ENCODE peak calls at places on chromosome X, in ten cellular contexts. O, H, I, S, Q, J, U, E, X and M are unnamed samples.

GRCh38 chrX:119673336-119673735 is 19.6 kb downstream of the SEPTIN6 start:
- DNase-seq in O (no peak), H (no peak), I (no peak), S (no peak), Q (no peak), J (no peak), U (no peak), E (no peak), X (no peak), M (no peak)

GRCh38 chrX:94454159-94454558 is 780.2 kb downstream of the FAM133A start:
- DNase-seq in O (no peak), H (no peak), I (no peak), S (no peak), Q (no peak), J (no peak), U (no peak), E (no peak), X (no peak), M (no peak)

GRCh38 chrX:27555514-27555913 is 34.6 kb upstream of the DCAF8L2 start:
- DNase-seq in O (peak), H (peak), I (peak), S (no peak), Q (no peak), J (peak), U (peak), E (no peak), X (no peak), M (no peak)

GRCh38 chrX:137930562-137930961 is 364.6 kb downstream of the ZIC3 start:
- DNase-seq in O (no peak), H (no peak), I (no peak), S (no peak), Q (no peak), J (no peak), U (no peak), E (no peak), X (no peak), M (no peak)

GRCh38 chrX:65690057-65690855 is 22.8 kb downstream of the MSN start:
- DNase-seq in O (peak), H (peak), I (no peak), S (no peak), Q (no peak), J (no peak), U (no peak), E (no peak), X (peak), M (no peak)

GRCh38 chrX:118022803-118023202 is 93.8 kb downstream of the KLHL13 start:
- DNase-seq in O (no peak), H (no peak), I (no peak), S (no peak), Q (no peak), J (no peak), U (no peak), E (no peak), X (no peak), M (no peak)

GRCh38 chrX:15150578-15150977 is 119.3 kb downstream of the ASB9 start:
- DNase-seq in O (no peak), H (no peak), I (no peak), S (no peak), Q (no peak), J (no peak), U (no peak), E (no peak), X (no peak), M (no peak)

GRCh38 chrX:22340022-22340616 is 67.4 kb downstream of the CBLL2 start:
- DNase-seq in O (no peak), H (no peak), I (no peak), S (no peak), Q (no peak), J (no peak), U (no peak), E (no peak), X (no peak), M (no peak)

GRCh38 chrX:8688776-8689175 is 43.2 kb downstream of the ANOS1 start:
- DNase-seq in O (no peak), H (no peak), I (no peak), S (no peak), Q (no peak), J (no peak), U (no peak), E (no peak), X (no peak), M (no peak)

GRCh38 chrX:56248492-56248891 is 16.3 kb downstream of the KLF8 start:
- DNase-seq in O (peak), H (peak), I (peak), S (peak), Q (peak), J (peak), U (peak), E (no peak), X (peak), M (peak)

GRCh38 chrX:149371984-149372383 is 133.1 kb downstream of the IDS start:
- DNase-seq in O (no peak), H (no peak), I (no peak), S (no peak), Q (no peak), J (no peak), U (no peak), E (no peak), X (no peak), M (no peak)

GRCh38 chrX:119734897-119735339 is 23.5 kb upstream of the SOWAHD start:
- DNase-seq in O (no peak), H (peak), I (no peak), S (peak), Q (no peak), J (no peak), U (no peak), E (no peak), X (peak), M (no peak)

GRCh38 chrX:103061486-103061885 is 2.5 kb downstream of the BEX1 start:
- DNase-seq in O (no peak), H (no peak), I (no peak), S (no peak), Q (no peak), J (no peak), U (no peak), E (no peak), X (no peak), M (no peak)

GRCh38 chrX:21770631-21771321 is 12.9 kb upstream of the SMPX start:
- DNase-seq in O (no peak), H (no peak), I (no peak), S (no peak), Q (no peak), J (no peak), U (no peak), E (no peak), X (no peak), M (no peak)

GRCh38 chrX:134669378-134670098 is 11.3 kb upstream of the PLAC1 start:
- DNase-seq in O (peak), H (peak), I (no peak), S (peak), Q (no peak), J (peak), U (no peak), E (no peak), X (no peak), M (no peak)

GRCh38 chrX:136735604-136736003 is 45.1 kb downstream of the ARHGEF6 start:
- DNase-seq in O (no peak), H (no peak), I (no peak), S (no peak), Q (no peak), J (no peak), U (no peak), E (no peak), X (no peak), M (no peak)

GRCh38 chrX:94977986-94978385 is 1304.0 kb downstream of the FAM133A start:
- DNase-seq in O (no peak), H (no peak), I (no peak), S (no peak), Q (no peak), J (no peak), U (no peak), E (no peak), X (no peak), M (no peak)

GRCh38 chrX:139932077-139932900 is 564 bp downstream of the ATP11C start:
- DNase-seq in O (peak), H (peak), I (peak), S (peak), Q (no peak), J (peak), U (peak), E (peak), X (no peak), M (peak)

GRCh38 chrX:3713225-3713936 is at the start of gene PRKX:
- DNase-seq in O (peak), H (peak), I (peak), S (peak), Q (peak), J (peak), U (peak), E (peak), X (no peak), M (peak)

GRCh38 chrX:147900349-147900748 is 11.4 kb upstream of the FMR1 start:
- DNase-seq in O (no peak), H (no peak), I (no peak), S (no peak), Q (no peak), J (no peak), U (no peak), E (no peak), X (no peak), M (no peak)

GRCh38 chrX:10071451-10072163 is 85.2 kb upstream of the CLCN4 start:
- DNase-seq in O (no peak), H (peak), I (no peak), S (no peak), Q (no peak), J (no peak), U (no peak), E (no peak), X (no peak), M (no peak)

GRCh38 chrX:46953597-46953996 is 41.4 kb downstream of the JADE3 start:
- DNase-seq in O (no peak), H (peak), I (no peak), S (no peak), Q (no peak), J (no peak), U (no peak), E (no peak), X (no peak), M (no peak)

GRCh38 chrX:3142259-3143042 is 101.2 kb downstream of the ARSF start:
- DNase-seq in O (no peak), H (no peak), I (no peak), S (no peak), Q (no peak), J (no peak), U (no peak), E (no peak), X (no peak), M (no peak)

GRCh38 chrX:118228041-118228440 is 111.4 kb upstream of the KLHL13 start:
- DNase-seq in O (peak), H (no peak), I (no peak), S (no peak), Q (no peak), J (no peak), U (no peak), E (no peak), X (no peak), M (no peak)

GRCh38 chrX:47862680-47863079 is 26.0 kb downstream of the ZNF81 start:
- DNase-seq in O (no peak), H (no peak), I (no peak), S (no peak), Q (no peak), J (no peak), U (no peak), E (no peak), X (no peak), M (no peak)

GRCh38 chrX:52363247-52363883 is 5.5 kb upstream of the XAGE2 start:
- DNase-seq in O (peak), H (peak), I (no peak), S (no peak), Q (no peak), J (no peak), U (no peak), E (no peak), X (no peak), M (no peak)

GRCh38 chrX:114344756-114345155 is 239.1 kb upstream of the HTR2C start:
- DNase-seq in O (peak), H (peak), I (peak), S (no peak), Q (no peak), J (peak), U (peak), E (no peak), X (no peak), M (no peak)

GRCh38 chrX:150903110-150903508 is 4.6 kb upstream of the CD99L2 start:
- DNase-seq in O (no peak), H (no peak), I (no peak), S (no peak), Q (no peak), J (no peak), U (no peak), E (no peak), X (no peak), M (no peak)

GRCh38 chrX:42531431-42531830 is 246.5 kb downstream of the PPP1R2C start:
- DNase-seq in O (no peak), H (no peak), I (no peak), S (no peak), Q (no peak), J (no peak), U (no peak), E (no peak), X (no peak), M (no peak)

GRCh38 chrX:41785685-41786084 is 61.7 kb downstream of the GPR82 start:
- DNase-seq in O (peak), H (peak), I (no peak), S (no peak), Q (no peak), J (peak), U (no peak), E (no peak), X (no peak), M (no peak)

GRCh38 chrX:17374619-17375360 is at the start of gene NHS:
- DNase-seq in O (peak), H (peak), I (no peak), S (peak), Q (no peak), J (peak), U (peak), E (peak), X (peak), M (peak)

GRCh38 chrX:17377047-17377692 is 2.2 kb downstream of the NHS start:
- DNase-seq in O (peak), H (peak), I (no peak), S (peak), Q (no peak), J (peak), U (peak), E (peak), X (no peak), M (peak)

GRCh38 chrX:17375631-17376380 is 806 bp downstream of the NHS start:
- DNase-seq in O (peak), H (peak), I (no peak), S (peak), Q (no peak), J (no peak), U (peak), E (peak), X (no peak), M (no peak)

GRCh38 chrX:17376381-17377046 is 1.5 kb downstream of the NHS start:
- DNase-seq in O (no peak), H (no peak), I (no peak), S (no peak), Q (no peak), J (no peak), U (peak), E (no peak), X (no peak), M (no peak)

DNA sequence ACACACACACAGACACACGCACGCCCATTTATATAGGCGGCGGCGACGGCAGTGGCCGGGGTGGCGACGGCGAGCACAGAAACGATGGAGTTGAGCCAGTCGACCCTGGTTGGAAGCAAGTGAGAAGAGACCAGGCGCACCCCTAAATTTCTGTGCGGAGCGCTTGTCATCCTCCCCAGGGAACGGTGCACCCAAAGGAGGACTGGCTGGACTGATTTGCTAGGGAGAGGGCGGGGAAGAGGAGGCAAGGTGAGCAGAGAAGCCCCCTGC is 296 bp downstream of the NHS start:
- DNase-seq in O (no peak), H (no peak), I (peak), S (no peak), Q (no peak), J (no peak), U (no peak), E (no peak), X (no peak), M (no peak)
- TF ChIP-seq CTCF in O (no peak), H (no peak), I (no peak), S (no peak), Q (no peak), J (no peak), U (no peak), E (no peak), X (no peak), M (no peak)

DNA sequence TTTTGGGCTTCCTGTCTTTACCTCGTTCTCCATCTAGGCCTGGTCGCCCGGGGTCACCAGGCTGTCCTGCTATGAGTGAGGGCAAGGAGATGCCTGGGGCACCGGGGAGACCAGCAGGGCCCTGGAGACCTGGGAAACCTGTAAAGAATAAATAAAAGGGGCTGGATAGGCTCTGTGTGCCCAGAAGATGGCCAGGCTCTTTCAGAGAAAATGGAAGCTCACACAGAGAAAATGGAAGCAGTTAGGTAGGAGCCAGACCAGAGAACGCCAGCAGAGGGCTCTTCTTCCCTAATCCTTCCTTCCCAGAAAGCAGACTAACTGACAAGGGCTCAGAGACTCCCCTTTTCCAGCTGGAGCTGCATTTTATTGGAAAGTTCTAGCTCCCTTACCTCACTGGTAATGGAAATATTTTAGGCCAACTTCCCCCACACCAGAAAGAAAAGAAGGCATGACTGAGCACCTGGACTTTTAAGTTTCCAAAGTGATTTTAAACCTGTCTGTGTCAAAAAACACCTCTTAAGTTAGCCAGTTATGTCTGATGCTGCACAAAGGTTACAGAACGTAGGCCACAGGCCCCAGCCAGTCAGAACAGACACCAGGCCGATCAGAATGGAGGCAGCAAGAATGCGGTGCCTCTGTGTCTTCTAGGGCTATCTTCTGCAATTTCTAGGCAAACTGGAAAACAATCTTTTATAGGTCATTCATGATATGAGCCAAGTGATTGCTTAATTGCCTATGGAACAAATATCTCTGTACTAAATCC is 74.0 kb downstream of the ATG4A start:
- DNase-seq in O (peak), H (peak), I (no peak), S (no peak), Q (no peak), J (peak), U (peak), E (no peak), X (no peak), M (no peak)
- TF ChIP-seq CTCF in O (peak), H (peak), I (no peak), S (peak), Q (no peak), J (no peak), U (peak), E (peak), X (peak), M (no peak)

GRCh38 chrX:12441376-12442128 is 303.3 kb downstream of the FRMPD4 start:
- DNase-seq in O (peak), H (peak), I (no peak), S (no peak), Q (no peak), J (peak), U (no peak), E (no peak), X (no peak), M (no peak)
- TF ChIP-seq CTCF in O (peak), H (peak), I (no peak), S (no peak), Q (no peak), J (no peak), U (no peak), E (no peak), X (no peak), M (no peak)

GRCh38 chrX:75038925-75039324 is 113.7 kb upstream of the NEXMIF start:
- DNase-seq in O (peak), H (peak), I (no peak), S (no peak), Q (no peak), J (no peak), U (no peak), E (no peak), X (no peak), M (no peak)
- TF ChIP-seq CTCF in O (peak), H (no peak), I (peak), S (peak), Q (no peak), J (no peak), U (no peak), E (peak), X (peak), M (no peak)

GRCh38 chrX:40150503-40150902 is 52.7 kb upstream of the BCOR start:
- DNase-seq in O (no peak), H (no peak), I (no peak), S (no peak), Q (no peak), J (no peak), U (no peak), E (no peak), X (no peak), M (no peak)
- TF ChIP-seq CTCF in O (no peak), H (peak), I (no peak), S (no peak), Q (no peak), J (no peak), U (no peak), E (no peak), X (no peak), M (no peak)